ENCODE peak calls at places on chromosomes 12 and 14, in nine cellular contexts. F, P, L, D, V, K, E, X and O are unnamed samples.

GRCh38 chr14:61698216-61698980 is 3.1 kb downstream of the HIF1A start:
- DNase-seq in F (peak), P (no peak), L (no peak), D (no peak), V (no peak), K (no peak), E (no peak), X (no peak), O (no peak)

GRCh38 chr12:120965125-120965524 is 13.2 kb upstream of the HNF1A start:
- DNase-seq in F (no peak), P (no peak), L (no peak), D (no peak), V (no peak), K (no peak), E (no peak), X (no peak), O (no peak)

GRCh38 chr14:26993541-26993940 is 395.7 kb upstream of the NOVA1 start:
- DNase-seq in F (no peak), P (no peak), L (no peak), D (no peak), V (no peak), K (peak), E (no peak), X (no peak), O (no peak)

GRCh38 chr12:81470923-81471322 is 288.2 kb downstream of the PPFIA2 start:
- DNase-seq in F (no peak), P (no peak), L (no peak), D (no peak), V (no peak), K (no peak), E (no peak), X (no peak), O (no peak)

GRCh38 chr12:124906606-124907261 is 7.7 kb downstream of the UBC start:
- DNase-seq in F (peak), P (peak), L (peak), D (peak), V (peak), K (peak), E (peak), X (no peak), O (peak)

GRCh38 chr14:44507183-44507582 is at the start of gene FSCB:
- DNase-seq in F (no peak), P (no peak), L (no peak), D (no peak), V (no peak), K (no peak), E (no peak), X (no peak), O (no peak)

GRCh38 chr14:58455593-58456265 is 28.2 kb downstream of the KIAA0586 start:
- DNase-seq in F (peak), P (no peak), L (peak), D (no peak), V (no peak), K (peak), E (peak), X (no peak), O (no peak)

GRCh38 chr14:21999400-21999799 is 325.8 kb upstream of the OR4E1 start:
- DNase-seq in F (no peak), P (no peak), L (no peak), D (no peak), V (no peak), K (peak), E (no peak), X (no peak), O (no peak)

GRCh38 chr12:94336201-94336915 is 123.3 kb downstream of the CEP83 start:
- DNase-seq in F (peak), P (no peak), L (no peak), D (no peak), V (no peak), K (peak), E (no peak), X (no peak), O (no peak)
- H3K4me3 ChIP-seq in F (no peak), P (no peak), L (no peak), D (no peak), V (no peak), K (no peak), E (no peak), X (no peak), O (no peak)

GRCh38 chr14:103073876-103074698 is 9.9 kb upstream of the LBHD2 start:
- DNase-seq in F (no peak), P (no peak), L (no peak), D (no peak), V (no peak), K (no peak), E (peak), X (no peak), O (no peak)

GRCh38 chr14:103074699-103075341 is 9.2 kb upstream of the LBHD2 start:
- DNase-seq in F (no peak), P (peak), L (no peak), D (peak), V (peak), K (no peak), E (peak), X (peak), O (peak)

GRCh38 chr14:103081951-103082350 is 2.1 kb upstream of the LBHD2 start:
- DNase-seq in F (no peak), P (no peak), L (no peak), D (no peak), V (no peak), K (no peak), E (no peak), X (no peak), O (no peak)

GRCh38 chr14:103078420-103078749 is 5.6 kb upstream of the LBHD2 start:
- DNase-seq in F (peak), P (peak), L (peak), D (peak), V (peak), K (peak), E (peak), X (no peak), O (peak)

DNA sequence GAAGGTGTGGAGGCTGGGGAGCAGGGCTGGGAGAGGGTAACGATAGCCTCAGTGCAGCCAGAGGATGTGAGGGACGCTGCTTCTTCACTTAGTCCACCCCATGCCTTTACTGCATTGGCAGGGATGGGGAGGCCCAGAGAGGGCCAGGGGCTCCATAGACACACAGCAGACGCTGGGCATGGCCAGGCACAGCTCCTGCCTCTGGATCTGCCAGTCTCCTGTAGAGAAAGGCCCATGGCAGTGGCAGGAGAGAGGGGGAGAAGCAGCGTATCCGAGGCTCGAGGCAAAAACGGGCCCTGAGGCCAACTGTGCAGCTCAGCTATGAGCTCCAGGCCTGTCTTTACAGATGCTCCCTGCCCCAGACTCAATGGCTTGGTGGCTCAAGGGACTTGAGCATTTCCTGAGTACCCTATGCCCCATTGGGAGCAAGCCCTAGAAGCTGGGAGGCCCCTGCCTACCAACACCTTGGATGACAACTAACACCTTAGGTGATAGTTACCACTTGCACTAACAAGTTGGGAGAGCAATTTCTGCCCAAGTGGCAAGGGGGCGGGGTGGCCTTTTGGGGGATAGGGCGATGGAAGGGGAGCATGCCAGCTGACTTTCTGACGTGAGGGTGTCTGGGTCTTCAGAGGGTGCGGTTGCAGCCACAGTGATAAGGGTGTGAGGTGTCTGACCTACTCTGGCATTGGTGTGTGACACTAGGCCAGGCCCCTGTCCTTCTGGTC is 5.0 kb upstream of the LBHD2 start:
- DNase-seq in F (no peak), P (no peak), L (no peak), D (no peak), V (no peak), K (no peak), E (no peak), X (no peak), O (no peak)
- H3K4me3 ChIP-seq in F (no peak), P (no peak), L (no peak), D (no peak), V (no peak), K (no peak), E (no peak), X (no peak), O (no peak)

GRCh38 chr14:96926006-96926405 is 128.8 kb downstream of the VRK1 start:
- DNase-seq in F (no peak), P (no peak), L (no peak), D (no peak), V (no peak), K (no peak), E (no peak), X (no peak), O (no peak)

GRCh38 chr14:96923003-96923402 is 125.8 kb downstream of the VRK1 start:
- DNase-seq in F (no peak), P (no peak), L (no peak), D (no peak), V (no peak), K (no peak), E (no peak), X (no peak), O (no peak)

GRCh38 chr14:96928779-96929380 is 131.7 kb downstream of the VRK1 start:
- DNase-seq in F (no peak), P (no peak), L (no peak), D (no peak), V (no peak), K (no peak), E (no peak), X (no peak), O (no peak)

GRCh38 chr14:96929969-96930368 is 132.8 kb downstream of the VRK1 start:
- DNase-seq in F (no peak), P (peak), L (no peak), D (no peak), V (no peak), K (no peak), E (no peak), X (no peak), O (no peak)

DNA sequence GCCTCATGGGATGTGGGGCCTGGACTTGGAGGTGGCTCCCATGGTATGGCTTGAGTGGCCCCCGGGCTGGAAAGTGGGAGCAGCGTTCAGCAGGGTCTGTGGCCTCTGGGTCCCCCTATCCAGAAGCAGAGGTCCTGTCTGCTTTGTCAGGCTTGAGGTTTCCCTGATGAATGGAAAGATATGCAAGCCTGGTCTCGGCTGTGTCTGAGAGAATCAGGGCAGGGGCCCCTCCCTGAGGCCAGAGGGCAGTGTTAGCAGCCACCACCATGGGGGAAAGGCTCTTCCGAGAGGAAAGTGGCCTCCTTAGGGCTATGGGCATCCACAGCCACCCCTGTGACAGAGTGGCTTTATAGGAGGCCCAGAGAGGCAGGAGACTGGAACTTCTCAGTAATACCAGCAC is 128.2 kb downstream of the VRK1 start:
- DNase-seq in F (no peak), P (no peak), L (no peak), D (no peak), V (no peak), K (no peak), E (no peak), X (no peak), O (no peak)
- H3K4me3 ChIP-seq in F (no peak), P (no peak), L (no peak), D (no peak), V (no peak), K (no peak), E (no peak), X (no peak), O (no peak)

DNA sequence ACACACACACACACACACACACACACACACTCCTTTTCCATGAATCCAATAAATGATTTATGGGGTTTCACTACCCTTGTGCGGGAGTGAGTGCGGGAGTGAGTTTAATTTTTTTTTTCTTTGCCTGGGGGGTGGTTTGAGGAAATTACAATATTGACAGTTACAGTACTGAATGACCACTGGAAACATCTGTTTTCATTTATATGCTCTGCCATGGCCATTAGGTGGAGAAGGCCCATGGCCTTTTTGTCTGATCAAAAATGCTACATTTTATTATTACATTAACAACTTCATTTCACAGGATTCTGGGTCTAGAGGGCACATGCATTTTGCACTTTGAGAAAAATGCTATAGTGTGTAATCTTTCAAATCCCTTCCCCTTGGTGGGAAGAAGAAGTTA is 5.9 kb downstream of the TBX3 start:
- DNase-seq in F (peak), P (no peak), L (no peak), D (no peak), V (no peak), K (no peak), E (no peak), X (no peak), O (no peak)
- H3K4me3 ChIP-seq in F (no peak), P (no peak), L (no peak), D (no peak), V (no peak), K (no peak), E (no peak), X (no peak), O (no peak)